ENCODE peak calls at places on chromosomes 4 and X, in ten cellular contexts. T, N, S, I, D, O, G, W, F and Q are unnamed samples.

GRCh38 chr4:149785686-149786431 is 29.8 kb downstream of the IQCM start:
- DNase-seq in S (peak; percentile 23), I (no peak), F (peak; percentile 70), G (peak; percentile 45), T (no peak), D (no peak), O (no peak), W (no peak), N (no peak), Q (no peak)

GRCh38 chrX:130118396-130118795 is 8.1 kb upstream of the ELF4 start:
- DNase-seq in O (no peak), S (no peak), T (no peak), F (peak; percentile 89), N (no peak), W (no peak), G (peak; percentile 70), I (no peak), D (no peak), Q (no peak)

GRCh38 chr4:139857021-139857420 is 191.4 kb downstream of the MGST2 start:
- DNase-seq in F (peak; percentile 49), W (no peak), D (no peak), O (no peak), G (no peak), N (no peak), S (no peak), T (no peak), I (no peak), Q (no peak)

GRCh38 chr4:87910795-87911194 is 64.7 kb upstream of the SPP1 start:
- DNase-seq in W (no peak), I (no peak), N (no peak), T (no peak), F (no peak), O (no peak), S (no peak), D (no peak), G (no peak), Q (no peak)

GRCh38 chr4:99818661-99819060 is 2.0 kb downstream of the DAPP1 start:
- DNase-seq in F (no peak), O (no peak), G (no peak), S (no peak), D (no peak), T (no peak), W (no peak), I (no peak), N (no peak), Q (no peak)

GRCh38 chr4:85005865-85006377 is 39.4 kb upstream of the WDFY3 start:
- DNase-seq in F (peak; percentile 86), W (peak; percentile 60), N (no peak), D (no peak), G (peak; percentile 93), T (no peak), S (no peak), I (no peak), O (no peak), Q (no peak)

GRCh38 chrX:127708155-127708554 is 344.0 kb downstream of the ACTRT1 start:
- DNase-seq in G (no peak), T (no peak), S (no peak), I (no peak), O (no peak), F (no peak), W (no peak), N (no peak), D (no peak), Q (no peak)

GRCh38 chr4:175802988-175803387 is 9.1 kb downstream of the GPM6A start:
- DNase-seq in F (no peak), O (no peak), S (no peak), I (no peak), G (no peak), N (no peak), T (no peak), D (no peak), W (no peak), Q (no peak)

GRCh38 chrX:8724176-8724757 is 7.7 kb downstream of the ANOS1 start:
- DNase-seq in D (no peak), F (no peak), N (no peak), O (no peak), I (no peak), T (no peak), W (no peak), S (peak; percentile 39), G (no peak), Q (no peak)
- H3K4me1 ChIP-seq in D (no peaks in the 10 kb centered on the region), F (no peaks in the 10 kb centered on the region), N (no peaks in the 10 kb centered on the region), O (no peaks in the 10 kb centered on the region), I (no peaks in the 10 kb centered on the region), T (no peaks in the 10 kb centered on the region), W (no peaks in the 10 kb centered on the region), S (peaks cover 13% of the 10 kb centered on the region), G (no peaks in the 10 kb centered on the region), Q (no peaks in the 10 kb centered on the region)

GRCh38 chr4:26878729-26879415 is 18.2 kb downstream of the STIM2 start:
- DNase-seq in F (peak; percentile 55), T (no peak), N (no peak), O (no peak), S (no peak), I (no peak), W (no peak), G (peak; percentile 54), D (no peak), Q (no peak)

GRCh38 chr4:26877417-26877816 is 16.8 kb downstream of the STIM2 start:
- DNase-seq in F (no peak), N (no peak), O (no peak), I (no peak), D (no peak), G (no peak), S (no peak), W (no peak), T (no peak), Q (no peak)

GRCh38 chr4:26877946-26878345 is 17.3 kb downstream of the STIM2 start:
- DNase-seq in F (no peak), S (no peak), G (no peak), D (no peak), O (no peak), T (no peak), I (no peak), W (no peak), N (no peak), Q (no peak)

GRCh38 chr4:26884486-26884988 is 23.9 kb downstream of the STIM2 start:
- DNase-seq in T (peak; percentile 76), S (no peak), O (no peak), D (no peak), F (no peak), I (no peak), G (no peak), N (no peak), W (no peak), Q (no peak)

DNA sequence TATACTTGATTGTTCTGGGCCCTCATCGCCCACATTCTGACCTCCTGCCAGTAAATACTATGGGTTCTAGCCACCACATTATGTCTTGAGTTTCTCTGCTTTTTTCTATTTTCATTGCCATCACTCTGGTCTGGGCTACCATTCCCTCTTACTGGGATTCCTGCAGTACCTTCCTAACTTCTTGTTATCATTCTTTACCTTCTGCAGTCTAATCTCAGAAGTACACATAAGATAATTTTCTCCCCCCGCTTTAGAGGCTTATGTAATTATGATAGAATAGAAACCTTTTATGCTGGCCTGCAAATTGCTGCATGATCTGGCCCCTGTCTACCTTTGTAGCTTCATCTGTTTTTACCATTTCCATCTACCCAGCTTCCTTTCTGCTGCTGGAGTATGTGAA is 19.2 kb downstream of the STIM2 start:
- DNase-seq in O (no peak), D (no peak), N (no peak), T (no peak), G (no peak), W (no peak), I (no peak), F (peak; percentile 33), S (no peak), Q (no peak)
- H3K4me3 ChIP-seq in O (no peak overlapping the region), D (no peak overlapping the region), N (no peak overlapping the region), T (no peak overlapping the region), G (no peak overlapping the region), W (no peak overlapping the region), I (no peak overlapping the region), F (no peak overlapping the region), S (no peak overlapping the region), Q (no peak overlapping the region)

DNA sequence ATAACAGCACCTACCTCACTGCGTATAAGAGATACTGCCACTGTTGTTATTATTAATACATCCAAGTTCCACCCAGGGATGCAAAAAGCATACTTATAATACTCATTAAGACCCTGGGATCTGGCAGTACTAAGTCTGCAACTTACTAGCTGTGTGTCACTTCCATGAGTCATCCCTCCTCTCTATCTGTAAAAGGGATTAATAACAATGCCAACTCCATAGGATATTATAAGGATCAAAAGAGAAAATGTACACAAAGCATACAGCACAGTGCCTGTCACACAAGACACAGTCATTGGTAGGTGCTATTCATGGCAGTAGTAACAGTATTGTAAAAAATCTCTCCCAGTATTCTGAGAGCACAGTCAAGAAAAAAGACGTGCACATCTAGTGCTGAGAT is 216.7 kb downstream of the HS6ST2 start:
- DNase-seq in T (no peak), F (peak; percentile 15), W (no peak), O (no peak), D (no peak), I (no peak), S (no peak), G (peak; percentile 6), N (no peak), Q (no peak)
- H3K4me1 ChIP-seq in T (no peaks in the 10 kb centered on the region), F (no peaks in the 10 kb centered on the region), W (no peaks in the 10 kb centered on the region), O (no peaks in the 10 kb centered on the region), D (no peaks in the 10 kb centered on the region), I (peaks cover 48% of the 10 kb centered on the region), S (peaks cover 3% of the 10 kb centered on the region), G (no peaks in the 10 kb centered on the region), N (no peaks in the 10 kb centered on the region), Q (no peaks in the 10 kb centered on the region)

DNA sequence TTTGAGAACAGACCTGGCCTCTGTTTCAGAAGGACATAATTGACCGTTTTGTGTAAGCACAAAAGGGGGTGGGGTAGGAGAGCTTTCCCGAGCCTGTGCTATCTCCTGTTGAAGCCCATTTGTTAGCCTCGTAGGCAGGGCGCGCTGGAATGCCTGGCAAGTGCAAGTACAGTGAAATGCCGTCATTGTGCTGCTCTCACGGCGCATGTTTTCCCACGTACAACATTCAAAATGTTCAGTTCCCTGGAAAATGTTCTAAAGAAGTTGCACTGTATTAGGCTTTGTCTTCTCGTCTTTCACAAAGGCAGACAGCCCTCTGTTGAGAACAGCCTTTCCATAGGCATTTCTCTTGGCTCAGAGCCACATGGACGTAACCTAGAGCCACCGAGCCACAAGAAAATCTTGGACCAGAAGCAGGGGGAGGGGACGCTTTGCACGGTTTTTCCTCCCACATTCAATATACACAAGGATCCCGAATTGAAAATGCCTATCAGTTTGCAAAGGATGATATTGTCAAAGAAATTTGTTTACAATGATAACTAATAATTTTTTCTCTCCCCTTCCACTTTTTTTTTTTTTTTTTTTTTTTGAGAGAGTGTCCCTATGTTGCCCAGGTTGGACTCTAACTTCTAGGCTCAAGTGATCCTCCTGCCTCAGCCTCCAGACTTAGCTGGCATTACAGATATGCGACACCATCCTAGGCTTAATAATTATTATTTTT is 54.6 kb upstream of the RAPGEF2 start:
- DNase-seq in O (peak; percentile 69), I (no peak), F (peak; percentile 94), S (no peak), N (no peak), G (peak; percentile 85), D (peak; percentile 57), T (no peak), W (peak; percentile 69), Q (peak; percentile 81)
- H3K4me3 ChIP-seq in O (peak overlapping the region; percentile 63), I (peak overlapping the region; percentile 20), F (peak overlapping the region; percentile 45), S (no peak overlapping the region), N (peak overlapping the region; percentile 60), G (peak overlapping the region; percentile 72), D (peak overlapping the region; percentile 59), T (no peak overlapping the region), W (peak overlapping the region; percentile 1), Q (no peak overlapping the region)

GRCh38 chrX:1226249-1226648 is 13.8 kb upstream of the CRLF2 start:
- DNase-seq in N (no peak), G (no peak), W (no peak), O (no peak), S (no peak), I (no peak), F (no peak), T (no peak), D (no peak), Q (no peak)
- H3K4me1 ChIP-seq in N (no peaks in the 10 kb centered on the region), G (no peaks in the 10 kb centered on the region), W (no peaks in the 10 kb centered on the region), O (no peaks in the 10 kb centered on the region), S (no peaks in the 10 kb centered on the region), I (no peaks in the 10 kb centered on the region), F (no peaks in the 10 kb centered on the region), T (no peaks in the 10 kb centered on the region), D (no peaks in the 10 kb centered on the region), Q (no peaks in the 10 kb centered on the region)